ENCODE peak calls at places on chromosomes 13 and 19, in nine cellular contexts. A is stomach, M is HCT116, O is IMR-90, D is AG04449, J is GM12865, C is foreskin fibroblast, H is tibial artery, P is cardiac fibroblast. Z is an unnamed sample.

GRCh38 chr19:49613374-49613773 is 22.4 kb downstream of the PRR12 start:
- DNase-seq in A (no peak), M (no peak), O (no peak), D (no peak), J (no peak), C (peak), H (no peak), P (peak), Z (no peak)

GRCh38 chr19:5293607-5294089 is 47.0 kb downstream of the PTPRS start:
- DNase-seq in A (peak), M (no peak), O (peak), D (no peak), J (no peak), C (peak), H (no peak), P (peak), Z (peak)

GRCh38 chr13:80924596-80924995 is 583.7 kb upstream of the SPRY2 start:
- DNase-seq in A (no peak), M (no peak), O (no peak), D (no peak), J (no peak), C (peak), H (no peak), P (peak), Z (no peak)

GRCh38 chr13:86085890-86086289 is 286.7 kb upstream of the SLITRK6 start:
- DNase-seq in A (no peak), M (no peak), O (no peak), D (no peak), J (no peak), C (no peak), H (no peak), P (no peak), Z (no peak)

GRCh38 chr19:45164577-45165335 is 4.0 kb upstream of the NKPD1 start:
- DNase-seq in A (peak), M (peak), O (peak), D (peak), J (peak), C (peak), H (no peak), P (peak), Z (peak)

GRCh38 chr19:48548253-48548911 is 3.6 kb upstream of the SULT2B1 start:
- DNase-seq in A (no peak), M (no peak), O (no peak), D (no peak), J (no peak), C (no peak), H (no peak), P (no peak), Z (no peak)

GRCh38 chr19:3184847-3185481 is 766 bp upstream of the NCLN start:
- DNase-seq in A (peak), M (no peak), O (no peak), D (no peak), J (peak), C (peak), H (no peak), P (no peak), Z (peak)

GRCh38 chr19:39212377-39212742 is 8.3 kb upstream of the SYCN start:
- DNase-seq in A (peak), M (peak), O (no peak), D (no peak), J (peak), C (peak), H (no peak), P (peak), Z (no peak)

GRCh38 chr13:70424428-70424827 is 316.2 kb upstream of the KLHL1 start:
- DNase-seq in A (peak), M (no peak), O (no peak), D (no peak), J (no peak), C (no peak), H (no peak), P (no peak), Z (no peak)

GRCh38 chr19:31470229-31470939 is 121.1 kb upstream of the TSHZ3 start:
- DNase-seq in A (no peak), M (no peak), O (no peak), D (no peak), J (no peak), C (no peak), H (no peak), P (no peak), Z (no peak)

GRCh38 chr13:114124921-114125320 is 7.5 kb downstream of the RASA3 start:
- DNase-seq in A (no peak), M (no peak), O (peak), D (no peak), J (peak), C (peak), H (no peak), P (peak), Z (peak)

GRCh38 chr19:6801397-6802086 is 29.0 kb downstream of the VAV1 start:
- DNase-seq in A (peak), M (peak), O (no peak), D (no peak), J (peak), C (no peak), H (peak), P (peak), Z (peak)

GRCh38 chr13:74131206-74131605 is 3.0 kb downstream of the KLF12 start:
- DNase-seq in A (no peak), M (no peak), O (no peak), D (no peak), J (no peak), C (peak), H (no peak), P (no peak), Z (no peak)

GRCh38 chr13:106616729-106617128 is 48.8 kb upstream of the ARGLU1 start:
- DNase-seq in A (no peak), M (no peak), O (no peak), D (no peak), J (no peak), C (no peak), H (no peak), P (no peak), Z (no peak)

GRCh38 chr13:98874029-98874397 is 103.9 kb downstream of the DOCK9 start:
- DNase-seq in A (no peak), M (no peak), O (no peak), D (no peak), J (no peak), C (no peak), H (no peak), P (peak), Z (no peak)

GRCh38 chr13:40502236-40502635 is 164.2 kb downstream of the FOXO1 start:
- DNase-seq in A (no peak), M (no peak), O (no peak), D (no peak), J (no peak), C (peak), H (no peak), P (peak), Z (no peak)

GRCh38 chr13:97567510-97568243 is 133.7 kb downstream of the RAP2A start:
- DNase-seq in A (peak), M (peak), O (peak), D (no peak), J (peak), C (peak), H (peak), P (peak), Z (peak)

GRCh38 chr19:17855333-17856152 is 4.2 kb upstream of the RPL18A start:
- DNase-seq in A (peak), M (peak), O (peak), D (no peak), J (peak), C (peak), H (peak), P (peak), Z (peak)

GRCh38 chr13:39273953-39274352 is 235.7 kb downstream of the NHLRC3 start:
- DNase-seq in A (peak), M (no peak), O (no peak), D (no peak), J (peak), C (no peak), H (no peak), P (peak), Z (peak)

GRCh38 chr13:32212420-32212819 is 102.7 kb downstream of the ZAR1L start:
- DNase-seq in A (no peak), M (no peak), O (peak), D (peak), J (no peak), C (peak), H (no peak), P (peak), Z (no peak)

GRCh38 chr13:73138967-73139491 is 80.2 kb downstream of the KLF5 start:
- DNase-seq in A (no peak), M (no peak), O (no peak), D (no peak), J (no peak), C (no peak), H (no peak), P (no peak), Z (no peak)

GRCh38 chr19:307793-308420 is 16.7 kb upstream of the PLPP2 start:
- DNase-seq in A (no peak), M (no peak), O (no peak), D (no peak), J (no peak), C (no peak), H (no peak), P (no peak), Z (peak)

GRCh38 chr13:20461481-20461859 is 64.2 kb downstream of the CRYL1 start:
- DNase-seq in A (no peak), M (no peak), O (peak), D (no peak), J (no peak), C (peak), H (no peak), P (peak), Z (no peak)

GRCh38 chr19:38975214-38975860 is at the start of gene FBXO17:
- DNase-seq in A (peak), M (no peak), O (peak), D (no peak), J (no peak), C (peak), H (peak), P (peak), Z (peak)

GRCh38 chr19:49327878-49328544 is 3.0 kb upstream of the SLC6A16 start:
- DNase-seq in A (no peak), M (peak), O (peak), D (no peak), J (peak), C (peak), H (peak), P (peak), Z (peak)

GRCh38 chr19:11194657-11195056 is 2.7 kb downstream of the KANK2 start:
- DNase-seq in A (no peak), M (no peak), O (peak), D (no peak), J (no peak), C (peak), H (no peak), P (no peak), Z (no peak)

GRCh38 chr19:374183-374885 is 29.7 kb upstream of the MIER2 start:
- DNase-seq in A (no peak), M (no peak), O (no peak), D (no peak), J (no peak), C (no peak), H (no peak), P (no peak), Z (no peak)

GRCh38 chr13:29103036-29103800 is 283.1 kb downstream of the MTUS2 start:
- DNase-seq in A (no peak), M (no peak), O (no peak), D (no peak), J (no peak), C (no peak), H (no peak), P (no peak), Z (no peak)

GRCh38 chr13:113562866-113563265 is 21.7 kb upstream of the TFDP1 start:
- DNase-seq in A (peak), M (no peak), O (no peak), D (no peak), J (no peak), C (no peak), H (no peak), P (no peak), Z (no peak)

GRCh38 chr19:412356-413355 is 3.7 kb upstream of the C2CD4C start:
- DNase-seq in A (no peak), M (no peak), O (no peak), D (no peak), J (no peak), C (peak), H (no peak), P (no peak), Z (no peak)

GRCh38 chr19:47239610-47240296 is 8.8 kb upstream of the BBC3 start:
- DNase-seq in A (peak), M (no peak), O (peak), D (no peak), J (peak), C (peak), H (peak), P (peak), Z (peak)

GRCh38 chr13:107099661-107100060 is 531.7 kb upstream of the ARGLU1 start:
- DNase-seq in A (no peak), M (no peak), O (peak), D (no peak), J (no peak), C (peak), H (no peak), P (peak), Z (no peak)

GRCh38 chr19:17966115-17966455 is 822 bp upstream of the KCNN1 start:
- DNase-seq in A (no peak), M (no peak), O (no peak), D (no peak), J (no peak), C (no peak), H (no peak), P (no peak), Z (no peak)

GRCh38 chr19:10158485-10158884 is 36.3 kb downstream of the DNMT1 start:
- DNase-seq in A (no peak), M (no peak), O (no peak), D (no peak), J (no peak), C (no peak), H (no peak), P (no peak), Z (no peak)

GRCh38 chr19:10158071-10158470 is 36.7 kb downstream of the DNMT1 start:
- DNase-seq in A (no peak), M (no peak), O (no peak), D (no peak), J (no peak), C (no peak), H (no peak), P (no peak), Z (no peak)

GRCh38 chr19:10152100-10152499 is 32.4 kb upstream of the EIF3G start:
- DNase-seq in A (no peak), M (no peak), O (no peak), D (no peak), J (no peak), C (no peak), H (no peak), P (no peak), Z (no peak)

GRCh38 chr19:10159610-10160009 is 35.1 kb downstream of the DNMT1 start:
- DNase-seq in A (no peak), M (no peak), O (no peak), D (no peak), J (no peak), C (no peak), H (no peak), P (no peak), Z (no peak)

GRCh38 chr19:10155834-10156233 is 36.1 kb upstream of the EIF3G start:
- DNase-seq in A (no peak), M (no peak), O (peak), D (no peak), J (no peak), C (peak), H (no peak), P (peak), Z (no peak)
- TF ChIP-seq CTCF in A (no peak), M (no peak), O (no peak), D (no peak), J (no peak), C (no peak), H (no peak), P (no peak), Z (no peak)

GRCh38 chr19:16325161-16325527 is 518 bp downstream of the KLF2 start:
- DNase-seq in A (no peak), M (no peak), O (no peak), D (no peak), J (peak), C (peak), H (peak), P (no peak), Z (peak)
- TF ChIP-seq CTCF in A (no peak), M (no peak), O (no peak), D (peak), J (peak), C (peak), H (no peak), P (no peak), Z (peak)

GRCh38 chr19:29527500-29528328 is 1.9 kb downstream of the VSTM2B start:
- DNase-seq in A (no peak), M (no peak), O (no peak), D (no peak), J (no peak), C (no peak), H (no peak), P (no peak), Z (no peak)

GRCh38 chr19:29528946-29529645 is 3.3 kb downstream of the VSTM2B start:
- DNase-seq in A (no peak), M (no peak), O (no peak), D (no peak), J (no peak), C (no peak), H (no peak), P (no peak), Z (peak)

GRCh38 chr19:29529646-29530548 is 4.1 kb downstream of the VSTM2B start:
- DNase-seq in A (no peak), M (no peak), O (no peak), D (no peak), J (no peak), C (no peak), H (no peak), P (no peak), Z (no peak)

GRCh38 chr19:29526730-29527499 is 1.1 kb downstream of the VSTM2B start:
- DNase-seq in A (no peak), M (no peak), O (no peak), D (no peak), J (no peak), C (no peak), H (no peak), P (no peak), Z (peak)

DNA sequence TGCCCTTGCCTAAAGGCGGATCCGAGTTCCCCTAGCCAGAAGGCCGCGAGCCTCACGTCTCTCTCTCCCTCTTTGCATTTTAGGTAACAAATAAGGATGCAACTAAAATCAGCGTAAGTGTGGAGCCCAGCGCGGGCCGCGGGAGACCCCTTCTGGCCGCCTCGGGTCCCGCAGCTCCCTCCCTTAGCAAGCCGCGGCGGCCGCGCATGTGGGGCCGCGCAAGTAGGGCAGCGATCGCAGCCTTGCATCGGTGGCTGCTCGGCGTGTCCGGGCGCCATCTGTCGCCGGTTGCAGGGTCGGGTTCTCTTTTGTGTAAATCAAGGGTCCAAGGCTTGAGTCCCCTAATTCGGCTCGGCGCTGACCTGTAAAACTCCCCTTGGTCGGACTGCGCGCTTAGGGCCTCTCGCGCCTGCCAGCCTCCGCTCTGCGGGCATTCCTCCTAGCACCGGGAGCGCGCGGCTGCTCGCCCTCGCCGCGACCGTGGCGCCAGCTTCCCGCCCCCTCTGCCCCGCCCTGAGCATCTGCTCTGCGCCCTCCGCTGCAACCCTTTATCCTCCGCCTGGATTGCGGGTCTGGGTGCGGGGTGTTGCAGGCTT is 2.7 kb downstream of the VSTM2B start:
- DNase-seq in A (no peak), M (peak), O (peak), D (no peak), J (peak), C (peak), H (no peak), P (peak), Z (peak)
- TF ChIP-seq CTCF in A (no peak), M (peak), O (peak), D (peak), J (peak), C (peak), H (peak), P (peak), Z (peak)

DNA sequence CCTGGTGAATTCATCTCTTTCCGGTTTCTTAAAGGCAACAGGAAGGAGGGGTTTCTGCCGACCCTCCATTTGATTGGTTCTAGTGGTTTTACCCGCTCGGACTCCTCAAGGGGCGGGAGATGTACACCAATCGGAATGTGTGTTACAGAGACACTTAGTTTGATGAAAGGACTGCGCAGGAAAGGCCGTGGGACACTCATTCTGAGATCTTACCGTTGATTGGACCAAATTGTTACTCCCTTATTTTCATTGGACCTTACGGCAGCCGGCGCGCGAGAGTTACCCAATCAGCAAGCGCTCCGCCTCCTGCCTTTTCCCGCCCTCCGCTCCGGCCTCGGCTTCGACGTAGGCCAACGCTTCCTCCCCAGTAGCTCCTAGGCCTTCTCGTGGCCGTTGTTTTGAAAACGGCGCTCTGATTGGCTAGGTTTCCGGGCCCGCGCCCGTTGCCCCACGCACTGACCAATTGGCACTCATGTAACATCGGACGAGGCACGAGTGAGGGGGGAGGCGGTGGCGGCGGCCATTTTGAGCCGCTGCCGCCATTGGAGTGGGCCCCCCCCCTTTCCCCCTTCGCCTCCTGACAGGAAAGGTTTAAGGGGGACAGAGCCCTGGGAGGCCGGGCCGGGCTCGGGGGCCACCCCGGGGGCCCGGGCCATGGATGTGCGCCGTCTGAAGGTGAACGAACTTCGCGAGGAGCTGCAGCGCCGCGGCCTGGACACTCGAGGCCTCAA is at the start of gene HNRNPUL1:
- DNase-seq in A (peak), M (peak), O (peak), D (peak), J (peak), C (peak), H (peak), P (peak), Z (peak)
- TF ChIP-seq CTCF in A (no peak), M (peak), O (peak), D (peak), J (peak), C (peak), H (peak), P (no peak), Z (no peak)

DNA sequence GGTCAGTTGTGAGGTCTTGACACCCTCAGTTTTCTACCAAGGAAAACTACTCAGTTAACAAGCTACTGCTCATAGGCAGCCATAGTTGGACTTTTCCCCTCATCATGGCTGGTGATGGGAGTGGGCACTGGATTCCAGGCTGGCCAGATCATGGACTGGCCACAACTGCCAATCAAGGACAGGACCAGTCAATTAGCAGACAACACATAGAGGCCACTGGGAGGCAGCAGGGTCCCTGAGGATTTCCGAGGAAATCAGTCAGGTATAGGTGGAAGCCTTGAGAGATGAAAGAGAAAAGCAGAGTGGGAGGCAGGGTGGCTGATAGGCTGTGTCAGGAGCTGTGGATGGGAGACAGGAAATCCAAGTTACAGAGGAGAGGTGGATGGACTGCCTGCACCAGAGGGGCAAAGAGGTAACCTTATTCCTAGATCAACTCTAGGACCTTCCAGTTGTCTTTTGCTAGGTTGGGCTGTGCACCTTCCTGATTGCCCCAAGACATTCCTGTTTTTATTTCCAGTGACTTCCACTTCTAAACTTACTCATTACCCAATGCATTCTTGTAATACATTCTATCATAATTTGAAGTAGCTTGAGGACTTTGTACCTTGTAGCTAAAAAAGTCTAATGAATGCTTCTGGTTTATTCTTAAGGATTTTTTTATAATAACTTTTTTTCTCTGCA is 361.8 kb downstream of the KCNRG start:
- DNase-seq in A (no peak), M (no peak), O (no peak), D (no peak), J (no peak), C (no peak), H (no peak), P (no peak), Z (no peak)
- TF ChIP-seq CTCF in A (no peak), M (peak), O (no peak), D (no peak), J (no peak), C (no peak), H (no peak), P (no peak), Z (no peak)